ENCODE peak calls at places on chromosomes 4 and X, in seven cellular contexts. W is T-helper 1 cell, F is transverse colon, R is SW 1271, A is NCI-H510A, N is right cardiac atrium, D is left colon. Q is an unnamed sample.

GRCh38 chr4:177001271-177002175 is 208.8 kb upstream of the VEGFC start:
- DNase-seq in F (no peak), R (no peak), D (no peak), A (no peak), W (no peak), N (no peak), Q (no peak)

GRCh38 chr4:123870283-123870876 is 473.8 kb downstream of the SPRY1 start:
- DNase-seq in W (no peak), N (no peak), F (no peak), R (no peak), D (no peak), A (no peak), Q (no peak)

GRCh38 chr4:42917316-42917715 is 24.8 kb downstream of the GRXCR1 start:
- DNase-seq in N (no peak), D (no peak), R (no peak), F (no peak), A (no peak), W (no peak), Q (no peak)

GRCh38 chrX:123077671-123078070 is 106.4 kb upstream of the GRIA3 start:
- DNase-seq in W (no peak), N (no peak), F (no peak), R (no peak), A (no peak), D (no peak), Q (no peak)

GRCh38 chrX:40947276-40947675 is 138.0 kb upstream of the USP9X start:
- DNase-seq in D (no peak), W (no peak), F (no peak), A (no peak), N (no peak), R (no peak), Q (no peak)

GRCh38 chr4:88135362-88135663 is 23.1 kb downstream of the ABCG2 start:
- DNase-seq in N (no peak), R (no peak), W (no peak), F (no peak), D (no peak), A (no peak), Q (no peak)

GRCh38 chrX:56790778-56791177 is 61.7 kb downstream of the NBDY start:
- DNase-seq in D (no peak), F (peak; percentile 1), W (no peak), N (no peak), A (no peak), R (no peak), Q (no peak)

GRCh38 chrX:38803286-38803608 is 2.0 kb downstream of the MID1IP1 start:
- DNase-seq in W (no peak), N (no peak), D (no peak), R (no peak), F (no peak), A (peak; percentile 15), Q (no peak)